ENCODE peak calls at places on chromosomes 16 and 17, in seven cellular contexts. Y is globus pallidus, Q is posterior cingulate gyrus, W is activated T-cell treated with anti-CD3 and anti-CD28 coated beads for 1 hour, D is skeletal muscle cell, K is astrocyte of the cerebellum, E is COR-L47. G is an unnamed sample.

GRCh38 chr17:63275968-63276349 is 170.1 kb downstream of the CYB561 start:
- DNase-seq in Y (no peak), Q (no peak), W (no peak), D (no peak), K (no peak), E (no peak), G (no peak)

GRCh38 chr17:61000911-61001310 is 323.3 kb downstream of the BCAS3 start:
- DNase-seq in Y (no peak), Q (no peak), W (no peak), D (peak), K (peak), E (no peak), G (no peak)

GRCh38 chr16:72739577-72739976 is 308.4 kb downstream of the ZFHX3 start:
- DNase-seq in Y (no peak), Q (no peak), W (no peak), D (peak), K (peak), E (no peak), G (no peak)

GRCh38 chr16:75591001-75591852 is 25.0 kb downstream of the GABARAPL2 start:
- DNase-seq in Y (peak), Q (peak), W (no peak), D (peak), K (peak), E (no peak), G (no peak)

GRCh38 chr17:3002538-3003301 is 60.7 kb downstream of the OR1D5 start:
- DNase-seq in Y (no peak), Q (no peak), W (no peak), D (no peak), K (no peak), E (no peak), G (no peak)

GRCh38 chr17:62780273-62780672 is 27.8 kb downstream of the MARCHF10 start:
- DNase-seq in Y (no peak), Q (no peak), W (no peak), D (no peak), K (no peak), E (no peak), G (no peak)

GRCh38 chr17:72439893-72440502 is 319.2 kb downstream of the SOX9 start:
- DNase-seq in Y (no peak), Q (no peak), W (no peak), D (no peak), K (no peak), E (no peak), G (no peak)

GRCh38 chr17:62720126-62720850 is 87.8 kb downstream of the MARCHF10 start:
- DNase-seq in Y (no peak), Q (no peak), W (no peak), D (no peak), K (no peak), E (no peak), G (no peak)

GRCh38 chr16:87042551-87043272 is 274.5 kb downstream of the C16orf95 start:
- DNase-seq in Y (no peak), Q (no peak), W (no peak), D (no peak), K (no peak), E (no peak), G (no peak)

G was measured in activated T-helper 2 cell treated with anti-CD3 and anti-CD28 coated beads, Interferon-gamma antibody, Interleukin-2, Interleukin-4, amounts not matched to agents 10 μg/mL and 5 μg/mL and 100 μg/mL, durations not matched to agents 14 hours and 24 hours and 36 hours.